ENCODE peak calls at places on chromosomes 11 and 22, in six cellular contexts. Y is NB4, K is endothelial cell of umbilical vein, S is A549, V is GM12878, X is HepG2. T is an unnamed sample.
A peak's percentile ranks its signal among the peaks of the same experiment; 100 is the strongest.

GRCh38 chr22:50684501-50684900 is 11.9 kb downstream of the SHANK3 start:
- DNase-seq in Y (no peak), K (no peak), V (no peak), X (no peak), S (no peak), T (no peak)

GRCh38 chr22:26502688-26503561 is 9.3 kb downstream of the TFIP11 start:
- DNase-seq in X (no peak), V (no peak), Y (peak; percentile 94), S (no peak), K (peak; percentile 64), T (no peak)

GRCh38 chr22:29479417-29480261 is at the start of gene NEFH:
- DNase-seq in Y (no peak), V (no peak), K (no peak), X (no peak), S (no peak), T (peak; percentile 60)

GRCh38 chr11:76587810-76588454 is 82.6 kb downstream of the LRRC32 start:
- DNase-seq in S (no peak), Y (no peak), K (no peak), V (no peak), X (no peak), T (no peak)

GRCh38 chr22:37330200-37331033 is 48.1 kb downstream of the CYTH4 start:
- DNase-seq in K (peak; percentile 48), X (peak; percentile 88), Y (peak; percentile 89), V (no peak), S (peak; percentile 79), T (peak; percentile 80)

GRCh38 chr11:3838504-3838903 is 2.3 kb downstream of the RHOG start:
- DNase-seq in S (no peak), X (no peak), K (no peak), V (no peak), Y (peak; percentile 59), T (no peak)

GRCh38 chr22:49218142-49218541 is 609.5 kb downstream of the BRD1 start:
- DNase-seq in X (no peak), S (no peak), K (no peak), V (no peak), Y (no peak), T (no peak)

GRCh38 chr11:86999859-87000753 is 37.6 kb upstream of the TMEM135 start:
- DNase-seq in K (peak; percentile 31), X (peak; percentile 99), S (no peak), V (no peak), Y (no peak), T (peak; percentile 90)

GRCh38 chr11:27204527-27204926 is 158.5 kb downstream of the CCDC34 start:
- DNase-seq in V (no peak), K (peak; percentile 45), Y (peak; percentile 30), S (no peak), X (peak; percentile 27), T (peak; percentile 32)

GRCh38 chr11:29432719-29433325 is 584.0 kb downstream of the KCNA4 start:
- DNase-seq in Y (peak; percentile 10), V (no peak), X (peak; percentile 2), K (peak; percentile 36), S (peak; percentile 17), T (peak; percentile 5)

GRCh38 chr11:56876621-56877312 is 111.9 kb upstream of the OR5AK2 start:
- DNase-seq in K (no peak), S (no peak), X (no peak), Y (no peak), V (no peak), T (no peak)

GRCh38 chr11:78641541-78641940 is 66.9 kb upstream of the NARS2 start:
- DNase-seq in Y (no peak), X (no peak), S (no peak), K (no peak), V (no peak), T (no peak)

GRCh38 chr22:25630446-25630845 is 66.0 kb downstream of the GRK3 start:
- DNase-seq in K (no peak), S (no peak), Y (no peak), X (no peak), V (no peak), T (no peak)

GRCh38 chr22:45671051-45671782 is 417 bp upstream of the ATXN10 start:
- DNase-seq in Y (no peak), S (no peak), K (peak; percentile 13), X (no peak), V (no peak), T (no peak)

GRCh38 chr11:26332572-26332915 is 614 bp downstream of the ANO3 start:
- DNase-seq in Y (no peak), S (no peak), K (no peak), V (no peak), X (no peak), T (no peak)

GRCh38 chr11:27642954-27643353 is 57.3 kb downstream of the BDNF start:
- DNase-seq in S (no peak), Y (no peak), K (no peak), X (no peak), V (no peak), T (no peak)

GRCh38 chr11:119700536-119701346 is 28.3 kb downstream of the NECTIN1 start:
- DNase-seq in Y (peak; percentile 78), S (no peak), V (no peak), X (peak; percentile 35), K (no peak), T (no peak)

GRCh38 chr11:97414801-97415200 is 1025.0 kb downstream of the JRKL start:
- DNase-seq in V (no peak), X (no peak), S (no peak), K (no peak), Y (no peak), T (no peak)

GRCh38 chr22:48083502-48083901 is 1321.1 kb downstream of the TBC1D22A start:
- DNase-seq in Y (no peak), K (no peak), S (no peak), X (no peak), V (no peak), T (no peak)

GRCh38 chr11:71120346-71120963 is 131.9 kb downstream of the SHANK2 start:
- DNase-seq in Y (peak; percentile 30), V (no peak), X (peak; percentile 38), S (peak; percentile 21), K (no peak), T (peak; percentile 8)

GRCh38 chr11:69868871-69869270 is 49.7 kb upstream of the FGF3 start:
- DNase-seq in V (no peak), S (no peak), K (no peak), X (no peak), Y (no peak), T (no peak)

GRCh38 chr11:28983780-28984179 is 875.6 kb downstream of the METTL15 start:
- DNase-seq in V (no peak), S (no peak), X (no peak), K (no peak), Y (no peak), T (no peak)

GRCh38 chr11:105609832-105610781 is at the start of gene GRIA4:
- DNase-seq in S (no peak), Y (no peak), V (no peak), X (no peak), K (peak; percentile 29), T (no peak)

GRCh38 chr11:118908931-118909618 is 16.7 kb downstream of the BCL9L start:
- DNase-seq in Y (no peak), S (no peak), X (no peak), K (peak; percentile 70), V (no peak), T (no peak)

GRCh38 chr11:23023319-23023718 is 163.0 kb upstream of the CCDC179 start:
- DNase-seq in S (no peak), V (no peak), Y (no peak), K (no peak), X (no peak), T (no peak)

GRCh38 chr11:23022854-23023253 is 162.6 kb upstream of the CCDC179 start:
- DNase-seq in Y (no peak), X (no peak), S (no peak), V (no peak), K (no peak), T (no peak)

GRCh38 chr11:23021287-23021863 is 161.1 kb upstream of the CCDC179 start:
- DNase-seq in V (no peak), Y (peak; percentile 19), K (peak; percentile 33), X (peak; percentile 9), S (peak; percentile 8), T (peak; percentile 36)
- TF ChIP-seq MYC in V (no peak), Y (no peak), K (no peak), X (no peak), S (no peak), T (no peak)

DNA sequence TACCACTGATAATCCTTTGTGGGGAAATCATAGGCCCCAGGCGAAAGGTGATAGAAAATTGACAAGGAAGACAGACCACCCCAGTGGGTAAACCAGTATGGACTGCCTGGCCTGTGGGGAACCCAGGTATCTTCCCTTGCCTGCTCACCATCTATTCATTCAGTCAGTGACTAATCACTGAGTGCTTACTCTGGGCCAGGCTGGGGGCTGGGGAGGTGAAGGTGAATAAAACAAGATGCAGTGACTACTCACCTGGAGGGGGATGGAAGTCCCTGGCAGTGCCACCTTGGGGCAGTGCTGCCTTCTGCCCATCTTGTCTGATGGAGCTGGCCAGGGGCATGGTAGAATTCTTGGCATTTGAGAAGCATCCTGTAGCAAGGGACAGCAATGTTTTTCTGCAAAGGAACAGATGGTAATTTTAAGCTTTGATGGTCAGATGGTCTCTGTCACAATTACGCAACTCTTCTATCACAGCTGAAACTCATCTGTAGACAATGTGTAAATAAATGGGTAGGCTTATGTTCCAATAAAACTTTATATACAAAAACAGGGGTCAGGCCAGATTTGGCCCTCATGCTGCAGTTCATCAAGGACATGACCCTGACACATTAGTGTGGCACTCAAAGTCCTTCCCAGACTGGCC is 4.6 kb downstream of the ISX start:
- DNase-seq in K (no peak), Y (no peak), V (no peak), X (no peak), S (no peak), T (no peak)
- H3K4me3 ChIP-seq in K (no peak overlapping the region), Y (no peak overlapping the region), V (no peak overlapping the region), X (no peak overlapping the region), S (no peak overlapping the region), T (no peak overlapping the region)

GRCh38 chr22:24039046-24039445 is 27.9 kb downstream of the CABIN1 start:
- DNase-seq in X (no peak), K (no peak), S (no peak), V (no peak), Y (no peak), T (no peak)

GRCh38 chr22:24037851-24038765 is 27.0 kb downstream of the CABIN1 start:
- DNase-seq in S (no peak), X (no peak), K (no peak), Y (no peak), V (no peak), T (no peak)

GRCh38 chr22:24033731-24034130 is 22.6 kb downstream of the CABIN1 start:
- DNase-seq in X (no peak), S (no peak), V (no peak), K (no peak), Y (no peak), T (no peak)

GRCh38 chr22:24030186-24030702 is 19.1 kb downstream of the CABIN1 start:
- DNase-seq in S (no peak), V (no peak), Y (no peak), K (no peak), X (no peak), T (no peak)

DNA sequence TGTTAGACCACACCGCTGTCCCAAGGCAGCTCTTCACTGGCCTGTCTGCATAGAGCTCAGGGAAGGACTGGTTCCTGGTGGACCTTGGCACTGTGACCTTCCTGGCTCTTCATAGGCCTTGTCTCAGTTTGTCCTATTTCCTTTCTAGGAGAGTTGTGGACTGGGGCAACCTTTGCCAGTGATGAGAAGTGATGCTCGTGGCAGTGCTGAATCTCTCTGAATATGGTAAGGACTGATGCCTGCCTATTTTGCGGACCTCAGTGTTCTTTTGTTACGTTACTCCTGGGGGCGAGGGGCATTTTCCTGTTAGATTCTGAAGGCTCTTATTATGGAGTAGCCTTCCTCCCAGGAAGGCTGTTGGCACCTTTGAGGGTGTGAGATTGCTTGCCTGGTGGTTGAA is 24.2 kb downstream of the CABIN1 start:
- DNase-seq in S (no peak), Y (no peak), X (no peak), V (no peak), K (no peak), T (no peak)
- TF ChIP-seq MYC in S (no peak), Y (no peak), X (no peak), V (no peak), K (no peak), T (no peak)

GRCh38 chr11:65428578-65429068 is 6.0 kb downstream of the NEAT1 start:
- DNase-seq in S (no peak), K (no peak), V (no peak), Y (no peak), X (no peak), T (peak; percentile 60)
- H3K4me3 ChIP-seq in S (peak overlapping the region; percentile 95), K (peak overlapping the region; percentile 67), V (peak overlapping the region; percentile 95), Y (peak overlapping the region; percentile 76), X (peak overlapping the region; percentile 51), T (peak overlapping the region; percentile 79)

T was measured in K562.